ENCODE peak calls at places on chromosomes 4 and X, in six cellular contexts. I is upper lobe of left lung, B is fibroblast of the aortic adventitia, Z is pancreas, M is Peyer's patch, Q is esophagus squamous epithelium. S is an unnamed sample.

GRCh38 chr4:106868381-106869035 is 167.6 kb downstream of the DKK2 start:
- DNase-seq in Z (no peak), I (no peak), M (no peak), Q (no peak), B (peak; percentile 19), S (no peak)

GRCh38 chr4:2281575-2282343 is 19.9 kb upstream of the MXD4 start:
- DNase-seq in B (no peak), I (peak; percentile 47), Q (no peak), M (no peak), Z (no peak), S (no peak)

GRCh38 chr4:54929459-54929858 is 195.9 kb downstream of the KDR start:
- DNase-seq in M (no peak), I (no peak), Q (no peak), Z (no peak), B (no peak), S (no peak)

GRCh38 chrX:47573334-47574095 is 8.7 kb upstream of the TIMP1 start:
- DNase-seq in M (no peak), I (no peak), Q (no peak), B (peak; percentile 76), Z (peak; percentile 34), S (no peak)

GRCh38 chr4:97923096-97923495 is 220.2 kb downstream of the STPG2 start:
- DNase-seq in B (no peak), Z (no peak), I (no peak), M (no peak), Q (no peak), S (no peak)

GRCh38 chr4:89230271-89230670 is 77.3 kb downstream of the GPRIN3 start:
- DNase-seq in B (no peak), Z (no peak), I (no peak), Q (no peak), M (no peak), S (no peak)

GRCh38 chr4:57320880-57321279 is 210.7 kb upstream of the IGFBP7 start:
- DNase-seq in B (no peak), Z (no peak), M (no peak), Q (no peak), I (no peak), S (no peak)

GRCh38 chr4:48093949-48094550 is 40.0 kb downstream of the TXK start:
- DNase-seq in Z (no peak), M (peak; percentile 59), B (peak; percentile 47), Q (no peak), I (no peak), S (no peak)

GRCh38 chr4:156475322-156475721 is 496.3 kb downstream of the PDGFC start:
- DNase-seq in B (peak; percentile 82), Z (no peak), M (no peak), I (no peak), Q (no peak), S (no peak)

GRCh38 chr4:139243448-139244365 is 36.3 kb downstream of the MGARP start:
- DNase-seq in Q (no peak), B (peak; percentile 99), I (no peak), Z (peak; percentile 23), M (no peak), S (no peak)

GRCh38 chr4:161522031-161522430 is 641.8 kb downstream of the FSTL5 start:
- DNase-seq in I (no peak), Q (no peak), B (no peak), M (no peak), Z (no peak), S (no peak)

GRCh38 chr4:124464836-124465235 is 247.7 kb downstream of the ANKRD50 start:
- DNase-seq in B (no peak), M (no peak), I (no peak), Z (no peak), Q (no peak), S (no peak)

GRCh38 chrX:21926527-21927278 is 13.8 kb upstream of the SMS start:
- DNase-seq in Z (no peak), I (no peak), M (no peak), Q (no peak), B (peak; percentile 97), S (no peak)

GRCh38 chrX:115576676-115577075 is 15.7 kb downstream of the PLS3 start:
- DNase-seq in Q (no peak), Z (no peak), B (no peak), M (no peak), I (no peak), S (no peak)

GRCh38 chr4:575281-576141 is 584 bp downstream of the TMEM271 start:
- DNase-seq in M (peak; percentile 43), I (no peak), Q (no peak), Z (no peak), B (peak; percentile 48), S (no peak)

GRCh38 chr4:155026715-155027114 is 181.7 kb upstream of the NPY2R start:
- DNase-seq in Z (no peak), M (no peak), Q (no peak), I (no peak), B (no peak), S (no peak)

GRCh38 chrX:153755136-153755535 is 8.9 kb upstream of the PLXNB3 start:
- DNase-seq in I (no peak), M (no peak), Q (no peak), Z (no peak), B (no peak), S (no peak)

GRCh38 chrX:119502727-119503483 is 34.7 kb downstream of the SLC25A5 start:
- DNase-seq in B (peak; percentile 45), Z (peak; percentile 69), I (peak; percentile 79), M (peak; percentile 82), Q (no peak), S (peak; percentile 64)

GRCh38 chr4:183469936-183470335 is 25.5 kb downstream of the CDKN2AIP start:
- DNase-seq in B (peak; percentile 18), M (no peak), Z (no peak), Q (no peak), I (no peak), S (no peak)

GRCh38 chrX:113512700-113513395 is 672.2 kb upstream of the AMOT start:
- DNase-seq in I (no peak), B (peak; percentile 80), Z (no peak), Q (no peak), M (no peak), S (no peak)

GRCh38 chrX:68820476-68821110 is 8.2 kb upstream of the EFNB1 start:
- DNase-seq in M (no peak), I (peak; percentile 15), Z (no peak), B (no peak), Q (no peak), S (no peak)

GRCh38 chr4:180449395-180449956 is 1793.7 kb upstream of the TENM3 start:
- DNase-seq in Z (no peak), I (no peak), Q (no peak), M (no peak), B (no peak), S (no peak)

GRCh38 chrX:49166914-49167739 is 4.6 kb downstream of the MAGIX start:
- DNase-seq in M (peak; percentile 77), B (peak; percentile 75), Z (peak; percentile 52), Q (no peak), I (peak; percentile 71), S (no peak)

GRCh38 chr4:110483516-110483915 is 7.6 kb downstream of the ENPEP start:
- DNase-seq in M (no peak), I (no peak), B (no peak), Q (no peak), Z (no peak), S (no peak)

GRCh38 chr4:41865306-41865980 is 69.8 kb upstream of the TMEM33 start:
- DNase-seq in B (no peak), I (no peak), Q (no peak), M (no peak), Z (no peak), S (no peak)
- H3K4me3 ChIP-seq in B (no peak overlapping the region), I (no peak overlapping the region), Q (no peak overlapping the region), M (no peak overlapping the region), Z (no peak overlapping the region), S (no peak overlapping the region)

DNA sequence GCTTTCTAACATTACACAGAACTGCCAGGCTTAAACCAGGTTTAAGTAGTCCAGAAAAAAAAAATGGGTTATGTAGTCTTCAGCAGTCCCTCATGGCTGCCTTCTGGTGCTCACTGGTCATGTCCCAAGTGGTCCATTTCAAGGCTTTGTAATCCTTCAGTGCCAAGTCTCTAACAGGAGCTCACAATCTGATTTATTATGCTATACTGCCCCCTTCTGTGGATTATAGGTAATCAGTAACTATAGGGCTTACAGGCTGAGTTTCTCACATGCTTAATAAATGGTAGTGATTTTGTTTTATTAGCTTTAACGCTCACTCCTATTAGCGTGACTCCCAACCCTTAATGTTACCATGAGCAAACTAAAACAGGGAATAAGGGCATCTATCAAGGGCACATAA is 92.5 kb upstream of the EDA2R start:
- DNase-seq in B (peak; percentile 76), Z (no peak), Q (no peak), M (no peak), I (no peak), S (no peak)
- TF ChIP-seq CTCF in B (peak; percentile 45), Z (peak; percentile 14), Q (peak; percentile 12), M (no peak), I (no peak), S (no peak)

GRCh38 chr4:80202784-80203553 is 5.7 kb downstream of the PRDM8 start:
- DNase-seq in M (peak; percentile 57), Z (peak; percentile 32), Q (peak; percentile 9), I (no peak), B (no peak), S (no peak)
- H3K4me3 ChIP-seq in M (peak overlapping the region; percentile 57), Z (peak overlapping the region; percentile 36), Q (peak overlapping the region; percentile 58), I (peak overlapping the region; percentile 62), B (peak overlapping the region; percentile 64), S (peak overlapping the region; percentile 65)

DNA sequence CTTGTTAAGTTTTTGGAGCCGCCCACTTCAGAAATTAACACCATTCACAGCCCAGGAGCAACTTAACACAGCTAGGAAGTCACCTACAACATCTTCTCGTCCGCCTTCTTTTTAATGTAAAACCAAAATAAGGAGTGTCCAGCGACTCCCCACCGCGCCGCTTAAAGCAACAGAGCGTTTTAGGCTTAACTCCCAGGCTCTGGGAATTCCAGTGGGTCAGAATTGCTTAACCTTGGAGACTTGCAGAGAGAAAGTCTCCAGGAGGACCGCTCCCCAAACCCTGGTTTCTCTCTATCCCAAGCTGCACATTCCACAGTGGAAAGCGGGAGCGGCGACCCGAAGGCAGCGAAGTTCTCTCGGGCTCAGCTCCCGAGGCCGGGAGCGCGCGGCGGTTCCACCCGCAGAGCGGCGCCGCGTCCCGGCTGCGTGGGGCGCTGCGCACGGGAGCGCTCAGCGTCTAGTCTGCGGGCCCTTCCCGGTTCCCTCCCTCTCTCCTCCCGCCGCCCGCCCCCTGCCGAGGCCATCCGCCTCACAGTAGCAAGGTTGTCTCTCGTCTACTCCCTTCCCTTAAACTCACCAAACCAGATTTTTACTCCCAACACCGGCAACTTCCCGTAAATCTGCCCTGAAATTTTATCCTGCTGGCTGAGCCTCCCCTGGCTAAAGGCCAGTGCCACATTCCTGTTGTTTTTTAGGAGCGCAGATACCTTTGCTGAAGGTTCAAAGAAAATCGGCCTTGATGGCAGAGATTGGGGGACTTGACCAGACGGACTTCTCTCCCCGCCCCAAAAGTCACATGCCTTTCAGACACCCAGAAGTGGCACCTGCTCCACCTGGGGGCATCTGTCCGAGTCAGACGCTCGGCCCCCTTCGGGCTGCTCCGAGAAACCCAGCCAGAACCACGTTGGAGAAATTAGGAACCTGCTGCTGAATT is at the start of gene RBM47:
- DNase-seq in Q (no peak), B (peak; percentile 68), Z (peak; percentile 87), I (peak; percentile 77), M (peak; percentile 86), S (peak; percentile 73)
- TF ChIP-seq CTCF in Q (peak; percentile 13), B (no peak), Z (no peak), I (peak; percentile 5), M (no peak), S (no peak)

DNA sequence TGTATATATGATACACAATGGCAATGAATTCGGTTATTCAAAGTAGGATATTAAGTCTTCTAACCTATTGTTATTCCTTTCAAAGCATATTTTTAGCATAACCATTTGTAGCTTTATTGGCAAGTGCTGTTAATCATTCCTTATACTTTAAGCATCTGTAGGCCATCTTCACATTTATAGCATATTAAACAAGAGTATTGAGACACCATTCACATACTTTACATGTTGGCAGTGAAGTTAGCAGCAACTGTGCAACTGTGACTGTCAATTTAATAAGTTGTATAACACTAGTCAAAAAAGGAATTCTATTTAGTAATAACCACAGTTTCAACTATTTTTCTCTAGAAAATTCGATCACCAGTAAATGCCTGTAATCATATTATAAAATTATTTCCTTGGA is 107.3 kb upstream of the MYOZ2 start:
- DNase-seq in M (no peak), B (no peak), Z (no peak), Q (no peak), I (no peak), S (no peak)
- H3K4me3 ChIP-seq in M (no peak overlapping the region), B (no peak overlapping the region), Z (no peak overlapping the region), Q (peak overlapping the region; percentile 18), I (no peak overlapping the region), S (peak overlapping the region; percentile 41)

S was measured in breast epithelium.